ENCODE peak calls at places on chromosomes 12 and 14, in four cellular contexts. T, E, F and O are unnamed samples.
A peak's percentile ranks its signal among the peaks of the same experiment; 100 is the strongest.

GRCh38 chr12:14567311-14568195 is at the start of gene PLBD1:
- DNase-seq in E (no peak), T (peak; percentile 74), F (peak; percentile 81), O (peak; percentile 78)

GRCh38 chr12:57515934-57516541 is 4.3 kb downstream of the DDIT3 start:
- DNase-seq in F (no peak), T (no peak), E (no peak), O (no peak)

GRCh38 chr12:18747960-18748359 is 10.0 kb downstream of the CAPZA3 start:
- DNase-seq in T (no peak), F (no peak), E (no peak), O (no peak)

GRCh38 chr14:91835197-91835919 is 32.0 kb downstream of the TC2N start:
- DNase-seq in F (no peak), E (no peak), T (no peak), O (no peak)

GRCh38 chr14:85731198-85731597 is 201.3 kb downstream of the FLRT2 start:
- DNase-seq in T (peak; percentile 48), E (no peak), F (peak; percentile 35), O (no peak)

GRCh38 chr12:130254476-130255276 is 83.0 kb upstream of the PIWIL1 start:
- DNase-seq in E (no peak), F (no peak), T (no peak), O (no peak)

GRCh38 chr12:750356-751191 is 1.8 kb upstream of the WNK1 start:
- DNase-seq in F (no peak), E (no peak), T (no peak), O (no peak)

GRCh38 chr14:36510078-36510799 is 9.8 kb downstream of the NKX2-1 start:
- DNase-seq in T (no peak), F (no peak), E (no peak), O (no peak)

GRCh38 chr14:58166005-58166983 is 14.3 kb upstream of the ARMH4 start:
- DNase-seq in E (peak; percentile 29), F (peak; percentile 82), T (peak; percentile 87), O (peak; percentile 80)

GRCh38 chr14:75907722-75908330 is 74.0 kb downstream of the TGFB3 start:
- DNase-seq in T (no peak), F (no peak), E (no peak), O (no peak)

GRCh38 chr14:103189481-103190470 is 66.5 kb downstream of the TNFAIP2 start:
- DNase-seq in E (no peak), F (no peak), T (no peak), O (no peak)

GRCh38 chr14:68211886-68212285 is 392.3 kb downstream of the RAD51B start:
- DNase-seq in F (no peak), E (no peak), T (no peak), O (no peak)

GRCh38 chr14:68216957-68217356 is 397.4 kb downstream of the RAD51B start:
- DNase-seq in F (no peak), T (no peak), E (no peak), O (no peak)

GRCh38 chr14:68216072-68216471 is 396.5 kb downstream of the RAD51B start:
- DNase-seq in T (no peak), E (no peak), F (no peak), O (no peak)

GRCh38 chr14:68215628-68216027 is 396.0 kb downstream of the RAD51B start:
- DNase-seq in T (no peak), E (no peak), F (no peak), O (no peak)

GRCh38 chr14:68214431-68214830 is 394.9 kb downstream of the RAD51B start:
- DNase-seq in T (no peak), F (no peak), E (no peak), O (no peak)
- H3K4me1 ChIP-seq in T (peaks cover 31% of the 10 kb centered on the region), F (peaks cover 35% of the 10 kb centered on the region), E (peaks cover 11% of the 10 kb centered on the region), O (no peaks in the 10 kb centered on the region)

DNA sequence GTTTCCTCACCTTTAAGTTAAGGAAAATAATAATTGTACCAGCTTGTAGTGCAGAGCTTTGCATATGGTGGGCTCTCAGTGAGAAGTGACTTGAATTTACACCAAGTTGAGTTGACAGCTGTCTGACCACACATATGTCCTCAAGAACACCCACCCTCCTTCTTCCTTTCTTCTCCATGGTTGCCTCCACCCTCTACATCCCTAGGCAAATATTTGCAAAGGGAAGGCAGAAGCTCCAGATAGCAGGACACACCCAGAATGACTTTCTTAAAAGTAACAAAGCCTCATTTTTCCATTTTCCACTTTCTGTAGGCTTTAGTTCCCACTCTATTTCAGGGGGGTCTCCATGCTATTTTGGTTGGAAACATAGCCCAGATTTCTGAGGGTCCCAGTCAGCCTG is 12.1 kb downstream of the CRACR2A start:
- DNase-seq in E (no peak), F (no peak), T (no peak), O (no peak)
- H3K36me3 ChIP-seq in E (no peaks in the 10 kb centered on the region), F (no peaks in the 10 kb centered on the region), T (no peaks in the 10 kb centered on the region), O (no peaks in the 10 kb centered on the region)

DNA sequence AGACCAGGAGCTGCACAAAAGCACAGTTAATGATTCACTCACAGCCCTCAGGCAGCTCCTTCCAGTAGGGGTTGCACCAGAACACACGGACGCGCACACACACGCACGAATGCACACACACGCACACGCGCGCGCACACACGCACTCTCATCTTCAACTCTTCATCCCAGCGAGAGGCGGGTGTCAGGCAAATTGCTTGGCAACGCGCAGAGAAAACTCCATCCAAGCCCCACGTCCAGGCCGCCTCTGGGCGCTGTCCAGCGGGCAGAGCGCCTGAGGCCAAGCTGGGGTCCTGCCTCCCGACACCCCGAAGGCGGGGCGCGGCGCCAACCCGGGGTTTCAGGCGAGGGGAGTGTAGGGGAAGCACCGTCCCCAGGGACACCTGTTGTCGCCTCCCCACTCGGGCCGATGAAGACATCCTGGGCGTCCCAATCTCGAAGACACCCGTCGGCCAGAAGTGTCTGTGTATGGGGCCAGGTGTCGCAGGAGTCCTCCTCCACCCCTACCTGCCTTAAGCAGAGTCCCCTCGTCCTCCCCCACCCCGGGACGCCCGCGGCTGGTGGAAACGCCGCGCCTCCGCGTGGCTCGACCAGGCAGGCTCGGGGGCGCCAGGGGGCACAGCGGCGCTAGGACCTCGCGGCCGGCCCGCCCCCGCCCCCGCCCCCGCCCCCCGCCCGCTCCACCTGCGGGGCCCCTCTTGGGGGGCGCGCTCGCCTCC is 35.6 kb upstream of the STON2 start:
- DNase-seq in T (peak; percentile 31), F (peak; percentile 54), E (peak; percentile 55), O (peak; percentile 76)
- H3K27me3 ChIP-seq in T (peaks cover 78% of the 10 kb centered on the region), F (peaks cover 94% of the 10 kb centered on the region), E (no peaks in the 10 kb centered on the region), O (no peaks in the 10 kb centered on the region)

DNA sequence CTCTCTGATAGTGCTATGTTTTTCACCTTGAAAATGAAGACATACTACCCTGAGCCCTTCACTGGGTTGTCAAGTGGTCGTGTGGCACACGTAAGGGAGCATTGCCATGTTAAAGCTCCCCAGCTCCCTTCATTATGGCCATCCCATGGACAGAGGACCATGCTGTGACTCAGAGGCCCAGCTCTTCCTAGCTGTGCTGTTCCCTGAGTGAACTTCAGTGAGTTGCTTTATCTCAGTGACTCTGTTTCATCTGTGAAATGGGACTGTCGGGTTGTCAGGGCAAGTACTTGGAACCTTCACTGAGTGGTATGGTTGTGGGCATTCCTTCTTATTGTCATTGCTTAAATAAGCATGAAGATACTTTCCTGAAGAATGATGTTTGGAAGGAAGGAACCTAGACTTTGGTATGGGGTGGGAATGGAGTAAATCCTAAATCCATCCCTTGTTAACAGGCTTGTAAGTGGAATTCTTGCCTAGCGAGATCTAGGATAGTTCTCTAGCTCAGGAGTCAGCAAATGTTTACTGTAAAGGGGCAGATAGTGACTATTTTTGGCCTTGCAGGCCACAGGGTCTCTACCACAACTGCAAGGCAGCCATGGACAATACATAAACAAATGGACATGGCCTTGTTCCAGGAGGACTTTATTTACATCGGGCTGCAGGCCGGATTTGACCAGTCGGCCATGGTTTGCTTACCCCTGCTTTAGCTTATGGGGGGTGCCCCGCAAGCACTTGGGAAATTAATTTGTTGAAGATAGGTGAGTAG is 283.5 kb downstream of the ZFP36L1 start:
- DNase-seq in E (no peak), T (no peak), F (no peak), O (no peak)
- H3K4me1 ChIP-seq in E (peaks cover 53% of the 10 kb centered on the region), T (peaks cover 68% of the 10 kb centered on the region), F (peaks cover 54% of the 10 kb centered on the region), O (peaks cover 10% of the 10 kb centered on the region)

DNA sequence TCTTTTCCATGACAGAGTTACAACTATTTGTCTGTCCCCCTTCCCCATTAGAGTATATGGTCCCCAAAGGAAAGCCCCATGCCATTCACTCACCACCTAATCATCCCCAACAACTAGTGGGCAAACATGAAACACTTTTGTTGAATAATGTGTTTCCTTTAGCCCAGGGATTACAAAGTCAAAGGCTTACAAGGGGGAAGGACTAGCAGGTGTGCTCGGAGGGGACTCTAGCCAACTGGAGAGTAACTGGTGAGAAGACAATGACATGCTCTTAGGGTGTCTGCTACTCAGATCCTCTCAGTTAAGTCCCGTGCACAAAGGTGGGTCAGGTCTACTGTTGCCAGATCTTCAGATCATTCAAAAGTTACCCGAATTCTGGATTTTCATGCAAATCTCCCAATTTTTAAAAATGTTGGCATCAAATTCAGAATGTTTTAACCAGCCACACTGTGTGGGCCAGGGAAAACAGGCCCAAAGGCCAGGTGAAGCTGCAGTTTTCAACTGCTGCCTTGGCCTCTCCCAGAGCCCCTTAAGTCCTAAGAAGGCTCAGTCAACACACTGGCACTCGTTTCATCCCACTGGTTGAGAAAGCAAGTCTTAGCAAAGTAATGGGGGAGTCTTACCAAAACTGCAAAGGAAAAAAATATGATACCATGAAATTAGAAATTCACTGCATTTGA is 29.7 kb downstream of the NUDT4 start:
- DNase-seq in E (no peak), T (no peak), F (no peak), O (no peak)
- H3K36me3 ChIP-seq in E (peaks cover 29% of the 10 kb centered on the region), T (peaks cover 38% of the 10 kb centered on the region), F (peaks cover 22% of the 10 kb centered on the region), O (no peaks in the 10 kb centered on the region)

DNA sequence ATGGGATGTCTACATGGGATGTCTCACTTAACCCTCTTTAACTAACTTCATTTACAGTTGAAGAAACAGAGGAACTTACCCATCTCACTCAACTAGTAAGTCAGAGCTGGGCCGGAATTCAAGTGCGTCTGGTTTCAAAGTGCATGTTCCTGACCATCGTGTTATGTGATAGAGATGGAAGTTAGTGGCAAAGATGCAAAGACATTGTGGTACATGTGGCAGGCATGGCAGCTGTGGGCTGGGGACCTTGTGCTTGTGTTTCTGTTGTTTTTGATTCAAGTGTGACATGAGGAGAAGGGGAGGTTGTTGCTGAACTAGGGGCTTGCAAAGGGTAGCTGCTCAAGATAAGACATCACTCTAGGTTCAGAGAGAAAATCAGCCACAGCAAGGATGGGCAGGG is 2.3 kb upstream of the KRT74 start:
- DNase-seq in T (no peak), F (no peak), E (no peak), O (no peak)
- H3K27me3 ChIP-seq in T (peaks cover 15% of the 10 kb centered on the region), F (peaks cover 63% of the 10 kb centered on the region), E (peaks cover 2% of the 10 kb centered on the region), O (no peaks in the 10 kb centered on the region)

DNA sequence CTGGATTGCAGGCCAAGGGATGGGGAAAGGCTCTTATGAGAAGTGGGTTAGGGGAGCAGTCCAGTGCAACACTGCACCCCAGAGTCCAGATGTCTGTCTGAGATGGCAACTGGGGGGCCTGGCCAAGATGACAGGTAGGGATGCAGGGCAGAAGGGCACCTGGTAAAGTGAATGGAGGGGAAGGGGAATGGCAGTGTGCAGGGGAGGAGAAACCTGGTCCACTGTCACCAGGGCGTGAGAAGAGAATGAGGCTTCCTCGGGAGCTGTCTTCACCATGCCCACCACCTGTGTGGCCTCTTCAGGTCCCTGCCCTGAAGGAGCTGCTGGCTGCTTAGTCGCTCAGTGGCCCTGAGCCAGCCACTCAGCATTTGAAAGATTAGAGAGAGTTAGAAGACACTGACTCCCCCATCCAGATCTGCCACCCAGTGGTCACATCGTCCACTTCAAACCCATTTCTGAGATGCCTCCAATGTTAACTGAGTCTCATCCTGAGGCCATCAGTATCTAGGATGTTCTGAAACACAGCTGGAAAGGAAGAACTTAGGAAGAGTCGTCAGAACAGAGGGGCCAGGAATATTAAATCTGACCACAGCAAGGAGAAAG is 57.3 kb downstream of the PLEKHG3 start:
- DNase-seq in E (no peak), T (no peak), F (no peak), O (no peak)
- H3K4me1 ChIP-seq in E (peaks cover 31% of the 10 kb centered on the region), T (peaks cover 85% of the 10 kb centered on the region), F (peaks cover 82% of the 10 kb centered on the region), O (peaks cover 67% of the 10 kb centered on the region)